ENCODE peak calls at places on chromosomes 3 and 15, in seven cellular contexts. W, R, J, Y, E, D and N are unnamed samples.

GRCh38 chr3:173894-174293 is 22.7 kb upstream of the CHL1 start:
- DNase-seq in Y (no peak), D (no peak), E (no peak), W (no peak), J (no peak), R (no peak), N (no peak)

GRCh38 chr3:62415312-62415791 is 42.0 kb upstream of the FEZF2 start:
- DNase-seq in Y (no peak), R (no peak), D (no peak), W (no peak), J (no peak), E (no peak), N (no peak)

GRCh38 chr3:148211725-148212124 is 486.0 kb upstream of the AGTR1 start:
- DNase-seq in J (no peak), R (no peak), W (no peak), D (no peak), Y (no peak), E (no peak), N (no peak)

GRCh38 chr15:73319460-73320245 is 49.1 kb downstream of the HCN4 start:
- DNase-seq in E (no peak), J (no peak), D (no peak), Y (no peak), W (no peak), R (no peak), N (no peak)

GRCh38 chr15:26179906-26180305 is 316.8 kb upstream of the ATP10A start:
- DNase-seq in E (peak; percentile 4), J (no peak), D (no peak), Y (no peak), W (no peak), R (peak; percentile 8), N (no peak)

GRCh38 chr3:29090912-29091597 is 189.8 kb upstream of the RBMS3 start:
- DNase-seq in E (no peak), J (no peak), D (no peak), R (no peak), Y (no peak), W (no peak), N (no peak)

GRCh38 chr15:72236381-72237285 is 5.6 kb upstream of the PKM start:
- DNase-seq in W (no peak), R (no peak), D (no peak), E (no peak), Y (no peak), J (no peak), N (no peak)

GRCh38 chr15:34905047-34905446 is 64.5 kb downstream of the AQR start:
- DNase-seq in W (no peak), J (no peak), R (no peak), D (no peak), E (no peak), Y (no peak), N (no peak)

GRCh38 chr3:77281721-77282120 is 241.8 kb downstream of the ROBO2 start:
- DNase-seq in E (no peak), R (peak; percentile 1), J (no peak), Y (no peak), D (no peak), W (no peak), N (no peak)

GRCh38 chr3:45113625-45114050 is 32.5 kb downstream of the CDCP1 start:
- DNase-seq in R (no peak), Y (no peak), J (no peak), E (no peak), W (no peak), D (no peak), N (no peak)

GRCh38 chr3:106114848-106115247 is 246.0 kb upstream of the CBLB start:
- DNase-seq in D (no peak), R (no peak), E (no peak), W (no peak), J (no peak), Y (no peak), N (no peak)

GRCh38 chr15:42138411-42138810 is 18.0 kb downstream of the PLA2G4F start:
- DNase-seq in J (no peak), R (no peak), W (no peak), D (no peak), E (no peak), Y (no peak), N (no peak)

GRCh38 chr3:24288538-24289236 is 206.0 kb downstream of the THRB start:
- DNase-seq in W (no peak), R (no peak), J (no peak), E (no peak), Y (no peak), D (no peak), N (peak; percentile 4)

GRCh38 chr15:31297880-31298456 is 28.7 kb upstream of the KLF13 start:
- DNase-seq in R (no peak), W (no peak), J (no peak), D (no peak), E (no peak), Y (no peak), N (no peak)

GRCh38 chr3:46953265-46954010 is 23.1 kb downstream of the CCDC12 start:
- DNase-seq in R (no peak), Y (no peak), D (no peak), J (no peak), W (no peak), E (peak; percentile 93), N (no peak)